ENCODE peak calls at places on chromosome 18, in six cellular contexts. B is amygdala, Q is cardiac muscle cell, Y is iris pigment epithelial cell, H is NCI-H1092 treated with DMSO at 0.1 percent for 48 hours, Z is activated T-helper 1 cell treated with Interleukin-2 at 50 U/mL for 16 hours. R is an unnamed sample.

GRCh38 chr18:40782731-40783130 is 1172.3 kb upstream of the PIK3C3 start:
- DNase-seq in Z (no peak), H (no peak), B (no peak), Q (no peak), Y (no peak), R (no peak)

GRCh38 chr18:10453885-10454772 is at the start of gene APCDD1:
- DNase-seq in H (peak), Q (peak), Y (no peak), Z (no peak), B (peak), R (peak)

GRCh38 chr18:26088482-26088881 is 1.9 kb downstream of the SS18 start:
- DNase-seq in Z (no peak), Y (no peak), H (no peak), Q (no peak), B (no peak), R (no peak)

GRCh38 chr18:31156831-31157763 is 5.6 kb downstream of the DSC1 start:
- DNase-seq in Y (no peak), B (no peak), H (no peak), Z (no peak), Q (no peak), R (no peak)

GRCh38 chr18:58363767-58364540 is 264.9 kb downstream of the ALPK2 start:
- DNase-seq in Q (no peak), H (no peak), Y (peak), Z (no peak), B (no peak), R (no peak)

GRCh38 chr18:3889803-3890202 is 439.8 kb downstream of the TGIF1 start:
- DNase-seq in B (no peak), Z (no peak), Q (no peak), H (no peak), Y (peak), R (no peak)

GRCh38 chr18:57397440-57397839 is 37.7 kb upstream of the ONECUT2 start:
- DNase-seq in H (no peak), Z (no peak), Y (peak), Q (no peak), B (no peak), R (no peak)

GRCh38 chr18:31230495-31230894 is 67.8 kb upstream of the DSC1 start:
- DNase-seq in B (no peak), H (no peak), Z (no peak), Q (no peak), Y (peak), R (no peak)

GRCh38 chr18:41075212-41075611 is 879.8 kb upstream of the PIK3C3 start:
- DNase-seq in Z (no peak), B (no peak), Y (peak), H (no peak), Q (no peak), R (no peak)

GRCh38 chr18:28153485-28154065 is 23.4 kb downstream of the CDH2 start:
- DNase-seq in B (no peak), H (no peak), Q (peak), Z (no peak), Y (no peak), R (no peak)

GRCh38 chr18:22102948-22103663 is 66.3 kb upstream of the GATA6 start:
- DNase-seq in Q (no peak), B (no peak), Z (no peak), H (no peak), Y (no peak), R (no peak)

GRCh38 chr18:29644276-29644675 is 1398.3 kb downstream of the DSC3 start:
- DNase-seq in Z (no peak), H (no peak), Y (peak), Q (no peak), B (no peak), R (no peak)

GRCh38 chr18:13485182-13485581 is 241.2 kb downstream of the FAM210A start:
- DNase-seq in B (no peak), Z (no peak), Q (no peak), Y (no peak), H (no peak), R (no peak)

GRCh38 chr18:63319383-63320040 is at the start of gene BCL2:
- DNase-seq in H (peak), Z (no peak), B (peak), Q (peak), Y (peak), R (peak)